ENCODE peak calls at places on chromosome 11, in six cellular contexts. One of them, this sample, is unnamed. For H3K4me1, the result is how much of the 10 kb centered on the place peaks cover.

GRCh38 chr11:130902380-130902779 is 13.9 kb downstream of the SNX19 start:
- DNase-seq in small intestine: no peak
- DNase-seq in A549: no peak
- DNase-seq in IMR-90: no peak
- DNase-seq in tibial nerve: no peak
- DNase-seq in ascending aorta: no peak
- DNase-seq in this sample: no peak

GRCh38 chr11:22798890-22799289 is 30.7 kb downstream of the SVIP start:
- DNase-seq in IMR-90: no peak
- DNase-seq in ascending aorta: no peak
- DNase-seq in tibial nerve: no peak
- DNase-seq in A549: no peak
- DNase-seq in small intestine: no peak
- DNase-seq in this sample: no peak

GRCh38 chr11:133681901-133682300 is 149.6 kb upstream of the OPCML start:
- DNase-seq in A549: no peak
- DNase-seq in ascending aorta: no peak
- DNase-seq in IMR-90: no peak
- DNase-seq in small intestine: no peak
- DNase-seq in tibial nerve: no peak
- DNase-seq in this sample: no peak

GRCh38 chr11:10770626-10771254 is 19.7 kb downstream of the CTR9 start:
- DNase-seq in small intestine: peak
- DNase-seq in ascending aorta: no peak
- DNase-seq in A549: peak
- DNase-seq in IMR-90: peak
- DNase-seq in tibial nerve: no peak
- DNase-seq in this sample: no peak

GRCh38 chr11:119367661-119368120 is 13.8 kb downstream of the USP2 start:
- DNase-seq in small intestine: peak
- DNase-seq in ascending aorta: no peak
- DNase-seq in A549: no peak
- DNase-seq in tibial nerve: no peak
- DNase-seq in IMR-90: no peak
- DNase-seq in this sample: no peak

GRCh38 chr11:94776351-94777321 is 8.5 kb downstream of the AMOTL1 start:
- DNase-seq in small intestine: peak
- DNase-seq in A549: peak
- DNase-seq in ascending aorta: no peak
- DNase-seq in tibial nerve: no peak
- DNase-seq in IMR-90: peak
- DNase-seq in this sample: no peak

GRCh38 chr11:106540001-106540400 is 462.5 kb downstream of the AASDHPPT start:
- DNase-seq in ascending aorta: no peak
- DNase-seq in IMR-90: no peak
- DNase-seq in small intestine: no peak
- DNase-seq in tibial nerve: no peak
- DNase-seq in A549: no peak
- DNase-seq in this sample: no peak

GRCh38 chr11:119828011-119828410 is 99.0 kb upstream of the NECTIN1 start:
- DNase-seq in A549: no peak
- DNase-seq in small intestine: peak
- DNase-seq in ascending aorta: no peak
- DNase-seq in IMR-90: no peak
- DNase-seq in tibial nerve: no peak
- DNase-seq in this sample: no peak

GRCh38 chr11:11570823-11571222 is 51.0 kb downstream of the GALNT18 start:
- DNase-seq in A549: no peak
- DNase-seq in IMR-90: no peak
- DNase-seq in tibial nerve: no peak
- DNase-seq in ascending aorta: no peak
- DNase-seq in small intestine: no peak
- DNase-seq in this sample: no peak

GRCh38 chr11:1090600-1091331 is 16.1 kb downstream of the MUC2 start:
- DNase-seq in IMR-90: no peak
- DNase-seq in ascending aorta: no peak
- DNase-seq in tibial nerve: no peak
- DNase-seq in small intestine: no peak
- DNase-seq in A549: no peak
- DNase-seq in this sample: no peak

GRCh38 chr11:77175869-77176539 is 48.0 kb downstream of the MYO7A start:
- DNase-seq in small intestine: no peak
- DNase-seq in tibial nerve: no peak
- DNase-seq in IMR-90: no peak
- DNase-seq in ascending aorta: no peak
- DNase-seq in A549: no peak
- DNase-seq in this sample: no peak

GRCh38 chr11:111086058-111086457 is 159.5 kb upstream of the POU2AF2 start:
- DNase-seq in small intestine: no peak
- DNase-seq in IMR-90: no peak
- DNase-seq in ascending aorta: no peak
- DNase-seq in tibial nerve: no peak
- DNase-seq in A549: no peak
- DNase-seq in this sample: no peak

GRCh38 chr11:78564037-78564888 is 10.4 kb downstream of the NARS2 start:
- DNase-seq in tibial nerve: no peak
- DNase-seq in ascending aorta: no peak
- DNase-seq in IMR-90: peak
- DNase-seq in A549: peak
- DNase-seq in small intestine: peak
- DNase-seq in this sample: no peak

GRCh38 chr11:12048936-12049790 is 40.7 kb upstream of the DKK3 start:
- DNase-seq in A549: no peak
- DNase-seq in small intestine: no peak
- DNase-seq in IMR-90: peak
- DNase-seq in tibial nerve: no peak
- DNase-seq in ascending aorta: no peak
- DNase-seq in this sample: no peak

GRCh38 chr11:61004037-61004641 is 32.7 kb downstream of the CD6 start:
- DNase-seq in small intestine: no peak
- DNase-seq in ascending aorta: no peak
- DNase-seq in IMR-90: peak
- DNase-seq in A549: no peak
- DNase-seq in tibial nerve: no peak
- DNase-seq in this sample: no peak

GRCh38 chr11:107666911-107667568 is 44.8 kb downstream of the SLN start:
- DNase-seq in small intestine: no peak
- DNase-seq in ascending aorta: no peak
- DNase-seq in tibial nerve: no peak
- DNase-seq in A549: no peak
- DNase-seq in IMR-90: no peak
- DNase-seq in this sample: no peak

GRCh38 chr11:44446996-44447771 is 118.3 kb upstream of the CD82 start:
- DNase-seq in small intestine: no peak
- DNase-seq in tibial nerve: no peak
- DNase-seq in ascending aorta: no peak
- DNase-seq in IMR-90: no peak
- DNase-seq in A549: no peak
- DNase-seq in this sample: peak

GRCh38 chr11:134033696-134034491 is 35.0 kb upstream of the JAM3 start:
- DNase-seq in tibial nerve: peak
- DNase-seq in IMR-90: peak
- DNase-seq in ascending aorta: peak
- DNase-seq in small intestine: peak
- DNase-seq in A549: peak
- DNase-seq in this sample: peak

GRCh38 chr11:64803846-64804345 is 882 bp upstream of the MAP4K2 start:
- DNase-seq in small intestine: no peak
- DNase-seq in tibial nerve: no peak
- DNase-seq in A549: no peak
- DNase-seq in ascending aorta: no peak
- DNase-seq in IMR-90: no peak
- DNase-seq in this sample: no peak

GRCh38 chr11:62186195-62186594 is 3.8 kb upstream of the SCGB1D1 start:
- DNase-seq in tibial nerve: no peak
- DNase-seq in ascending aorta: no peak
- DNase-seq in A549: no peak
- DNase-seq in small intestine: no peak
- DNase-seq in IMR-90: no peak
- DNase-seq in this sample: no peak

GRCh38 chr11:80562726-80563125 is 1121.9 kb upstream of the TENM4 start:
- DNase-seq in small intestine: no peak
- DNase-seq in A549: no peak
- DNase-seq in tibial nerve: no peak
- DNase-seq in IMR-90: no peak
- DNase-seq in ascending aorta: no peak
- DNase-seq in this sample: no peak

GRCh38 chr11:125348141-125348651 is 147.9 kb downstream of the FEZ1 start:
- DNase-seq in tibial nerve: no peak
- DNase-seq in IMR-90: no peak
- DNase-seq in small intestine: no peak
- DNase-seq in A549: no peak
- DNase-seq in ascending aorta: no peak
- DNase-seq in this sample: no peak

GRCh38 chr11:56750190-56750589 is 1.7 kb upstream of the OR9G4 start:
- DNase-seq in IMR-90: no peak
- DNase-seq in tibial nerve: no peak
- DNase-seq in small intestine: no peak
- DNase-seq in ascending aorta: no peak
- DNase-seq in A549: peak
- DNase-seq in this sample: no peak

GRCh38 chr11:32566527-32566926 is 17.1 kb upstream of the EIF3M start:
- DNase-seq in ascending aorta: no peak
- DNase-seq in small intestine: no peak
- DNase-seq in tibial nerve: no peak
- DNase-seq in A549: no peak
- DNase-seq in IMR-90: no peak
- DNase-seq in this sample: no peak

GRCh38 chr11:59600234-59600633 is 15.3 kb downstream of the OSBP start:
- DNase-seq in IMR-90: no peak
- DNase-seq in ascending aorta: no peak
- DNase-seq in A549: no peak
- DNase-seq in tibial nerve: no peak
- DNase-seq in small intestine: no peak
- DNase-seq in this sample: no peak

GRCh38 chr11:43788394-43788793 is 92.2 kb upstream of the ALKBH3 start:
- DNase-seq in ascending aorta: no peak
- DNase-seq in tibial nerve: no peak
- DNase-seq in small intestine: peak
- DNase-seq in IMR-90: no peak
- DNase-seq in A549: no peak
- DNase-seq in this sample: no peak

DNA sequence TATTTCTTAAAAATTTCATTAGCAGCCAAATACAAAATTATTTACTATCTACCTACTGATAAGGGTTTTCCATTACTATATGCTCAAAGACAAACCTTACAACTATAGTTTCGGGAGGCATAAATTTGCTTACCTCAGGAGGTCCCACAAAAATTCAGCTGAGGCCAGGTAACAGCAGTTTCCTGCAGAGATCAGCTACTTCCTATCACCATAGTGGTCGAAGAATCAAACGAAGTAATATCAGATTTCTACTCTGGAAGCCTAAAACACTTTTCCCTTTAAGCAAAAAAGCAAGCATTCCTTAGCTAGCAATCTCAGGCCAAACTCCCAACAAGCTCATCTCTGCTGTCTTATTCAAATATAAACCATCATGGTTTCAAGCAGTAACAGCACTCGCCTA is 3.1 kb downstream of the NAP1L4 start:
- DNase-seq in A549: no peak
- DNase-seq in tibial nerve: no peak
- DNase-seq in small intestine: peak
- DNase-seq in IMR-90: peak
- DNase-seq in ascending aorta: no peak
- DNase-seq in this sample: no peak
- H3K4me1 ChIP-seq in A549: under half
- H3K4me1 ChIP-seq in tibial nerve: under half
- H3K4me1 ChIP-seq in small intestine: under half
- H3K4me1 ChIP-seq in IMR-90: under half
- H3K4me1 ChIP-seq in ascending aorta: under half
- H3K4me1 ChIP-seq in this sample: half or more

DNA sequence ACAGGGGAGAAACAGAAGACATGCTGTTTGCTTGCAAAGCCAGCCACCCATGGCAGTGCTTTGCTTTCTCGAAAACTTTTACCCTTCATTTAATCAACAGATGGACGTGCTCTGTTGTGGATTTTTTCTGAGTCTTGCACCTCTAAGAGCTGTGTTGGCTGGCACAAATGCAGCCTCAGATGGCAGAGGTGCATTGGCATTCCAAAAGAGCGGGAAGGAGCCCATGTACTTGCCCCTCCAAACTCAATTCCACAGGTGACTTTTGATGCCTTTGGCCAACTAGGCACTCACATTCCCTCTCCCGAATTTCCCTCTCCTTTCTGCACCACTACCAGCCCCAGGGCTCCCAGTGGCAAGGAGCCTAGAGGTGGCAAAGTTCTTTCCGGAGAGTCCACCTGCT is 1.2 kb downstream of the KIRREL3 start:
- DNase-seq in IMR-90: no peak
- DNase-seq in A549: no peak
- DNase-seq in small intestine: no peak
- DNase-seq in ascending aorta: no peak
- DNase-seq in tibial nerve: no peak
- DNase-seq in this sample: no peak
- H3K4me3 ChIP-seq in IMR-90: peak
- H3K4me3 ChIP-seq in A549: peak
- H3K4me3 ChIP-seq in small intestine: no peak
- H3K4me3 ChIP-seq in ascending aorta: no peak
- H3K4me3 ChIP-seq in tibial nerve: no peak
- H3K4me3 ChIP-seq in this sample: no peak

GRCh38 chr11:121038642-121039409 is 14.9 kb downstream of the TBCEL start:
- DNase-seq in IMR-90: no peak
- DNase-seq in small intestine: peak
- DNase-seq in ascending aorta: no peak
- DNase-seq in tibial nerve: no peak
- DNase-seq in A549: no peak
- DNase-seq in this sample: no peak
- H3K4me1 ChIP-seq in IMR-90: under half
- H3K4me1 ChIP-seq in small intestine: under half
- H3K4me1 ChIP-seq in ascending aorta: under half
- H3K4me1 ChIP-seq in tibial nerve: under half
- H3K4me1 ChIP-seq in A549: under half
- H3K4me1 ChIP-seq in this sample: under half

GRCh38 chr11:123654566-123655081 is at the start of gene SCN3B:
- DNase-seq in IMR-90: peak
- DNase-seq in ascending aorta: no peak
- DNase-seq in small intestine: peak
- DNase-seq in A549: peak
- DNase-seq in tibial nerve: no peak
- DNase-seq in this sample: no peak
- H3K4me3 ChIP-seq in IMR-90: peak
- H3K4me3 ChIP-seq in ascending aorta: peak
- H3K4me3 ChIP-seq in small intestine: no peak
- H3K4me3 ChIP-seq in A549: peak
- H3K4me3 ChIP-seq in tibial nerve: peak
- H3K4me3 ChIP-seq in this sample: peak